ENCODE peak calls at places on chromosomes 5 and 9, in ten cellular contexts. One of them, this sample, is unnamed.
A peak's percentile ranks its signal among the peaks of the same experiment; 100 is the strongest.

GRCh38 chr9:134283111-134283515 is 43.1 kb upstream of the RXRA start:
- DNase-seq in germinal center: no peak
- DNase-seq in stimulated activated CD4-positive, alpha-beta T cell treated with anti-CD3 and anti-CD28 coated beads, Interleukin-1b, Interleukin-23, amount 100 ng/mL, for 1 hour: no peak
- DNase-seq in NCI-H748 treated with DMSO at 0.1 percent for 48 hours: no peak
- DNase-seq in activated naive CD8-positive, alpha-beta T cell treated with anti-CD3 and anti-CD28 coated beads, Interleukin-2, amount 50 U/mL, for 24 hours: no peak
- DNase-seq in A172: no peak
- DNase-seq in stomach: peak; percentile 91
- DNase-seq in stimulated activated CD8-positive, alpha-beta memory T cell treated with anti-CD3 and anti-CD28 coated beads, Interleukin-15, amount 100 ng/mL, for 48 hours: no peak
- DNase-seq in kidney tubule cell: no peak
- DNase-seq in RKO: no peak
- DNase-seq in this sample: peak; percentile 42

GRCh38 chr5:90503596-90503995 is 25.8 kb downstream of the LYSMD3 start:
- DNase-seq in germinal center: no peak
- DNase-seq in stimulated activated CD4-positive, alpha-beta T cell treated with anti-CD3 and anti-CD28 coated beads, Interleukin-1b, Interleukin-23, amount 100 ng/mL, for 1 hour: no peak
- DNase-seq in NCI-H748 treated with DMSO at 0.1 percent for 48 hours: no peak
- DNase-seq in activated naive CD8-positive, alpha-beta T cell treated with anti-CD3 and anti-CD28 coated beads, Interleukin-2, amount 50 U/mL, for 24 hours: no peak
- DNase-seq in A172: no peak
- DNase-seq in stomach: no peak
- DNase-seq in stimulated activated CD8-positive, alpha-beta memory T cell treated with anti-CD3 and anti-CD28 coated beads, Interleukin-15, amount 100 ng/mL, for 48 hours: no peak
- DNase-seq in kidney tubule cell: peak; percentile 10
- DNase-seq in RKO: no peak
- DNase-seq in this sample: no peak

GRCh38 chr9:29021632-29022031 is 1448.4 kb upstream of the C9orf72 start:
- DNase-seq in germinal center: no peak
- DNase-seq in stimulated activated CD4-positive, alpha-beta T cell treated with anti-CD3 and anti-CD28 coated beads, Interleukin-1b, Interleukin-23, amount 100 ng/mL, for 1 hour: no peak
- DNase-seq in NCI-H748 treated with DMSO at 0.1 percent for 48 hours: no peak
- DNase-seq in activated naive CD8-positive, alpha-beta T cell treated with anti-CD3 and anti-CD28 coated beads, Interleukin-2, amount 50 U/mL, for 24 hours: no peak
- DNase-seq in A172: no peak
- DNase-seq in stomach: no peak
- DNase-seq in stimulated activated CD8-positive, alpha-beta memory T cell treated with anti-CD3 and anti-CD28 coated beads, Interleukin-15, amount 100 ng/mL, for 48 hours: no peak
- DNase-seq in kidney tubule cell: no peak
- DNase-seq in RKO: no peak
- DNase-seq in this sample: no peak

GRCh38 chr5:9654886-9655285 is 24.7 kb upstream of the TAS2R1 start:
- DNase-seq in germinal center: no peak
- DNase-seq in stimulated activated CD4-positive, alpha-beta T cell treated with anti-CD3 and anti-CD28 coated beads, Interleukin-1b, Interleukin-23, amount 100 ng/mL, for 1 hour: no peak
- DNase-seq in NCI-H748 treated with DMSO at 0.1 percent for 48 hours: no peak
- DNase-seq in activated naive CD8-positive, alpha-beta T cell treated with anti-CD3 and anti-CD28 coated beads, Interleukin-2, amount 50 U/mL, for 24 hours: no peak
- DNase-seq in A172: no peak
- DNase-seq in stomach: no peak
- DNase-seq in stimulated activated CD8-positive, alpha-beta memory T cell treated with anti-CD3 and anti-CD28 coated beads, Interleukin-15, amount 100 ng/mL, for 48 hours: no peak
- DNase-seq in kidney tubule cell: no peak
- DNase-seq in RKO: no peak
- DNase-seq in this sample: no peak

GRCh38 chr9:133994359-133995011 is 2.4 kb upstream of the VAV2 start:
- DNase-seq in germinal center: peak; percentile 85
- DNase-seq in stimulated activated CD4-positive, alpha-beta T cell treated with anti-CD3 and anti-CD28 coated beads, Interleukin-1b, Interleukin-23, amount 100 ng/mL, for 1 hour: peak; percentile 41
- DNase-seq in NCI-H748 treated with DMSO at 0.1 percent for 48 hours: peak; percentile 52
- DNase-seq in activated naive CD8-positive, alpha-beta T cell treated with anti-CD3 and anti-CD28 coated beads, Interleukin-2, amount 50 U/mL, for 24 hours: peak; percentile 90
- DNase-seq in A172: peak; percentile 69
- DNase-seq in stomach: peak; percentile 83
- DNase-seq in stimulated activated CD8-positive, alpha-beta memory T cell treated with anti-CD3 and anti-CD28 coated beads, Interleukin-15, amount 100 ng/mL, for 48 hours: peak; percentile 60
- DNase-seq in kidney tubule cell: peak; percentile 70
- DNase-seq in RKO: peak; percentile 80
- DNase-seq in this sample: peak; percentile 58

GRCh38 chr9:95147452-95147851 is 170.1 kb downstream of the FANCC start:
- DNase-seq in germinal center: no peak
- DNase-seq in stimulated activated CD4-positive, alpha-beta T cell treated with anti-CD3 and anti-CD28 coated beads, Interleukin-1b, Interleukin-23, amount 100 ng/mL, for 1 hour: no peak
- DNase-seq in NCI-H748 treated with DMSO at 0.1 percent for 48 hours: no peak
- DNase-seq in activated naive CD8-positive, alpha-beta T cell treated with anti-CD3 and anti-CD28 coated beads, Interleukin-2, amount 50 U/mL, for 24 hours: no peak
- DNase-seq in A172: no peak
- DNase-seq in stomach: no peak
- DNase-seq in stimulated activated CD8-positive, alpha-beta memory T cell treated with anti-CD3 and anti-CD28 coated beads, Interleukin-15, amount 100 ng/mL, for 48 hours: no peak
- DNase-seq in kidney tubule cell: no peak
- DNase-seq in RKO: no peak
- DNase-seq in this sample: no peak

GRCh38 chr9:98848450-98849149 is 41.1 kb downstream of the GALNT12 start:
- DNase-seq in germinal center: peak; percentile 73
- DNase-seq in stimulated activated CD4-positive, alpha-beta T cell treated with anti-CD3 and anti-CD28 coated beads, Interleukin-1b, Interleukin-23, amount 100 ng/mL, for 1 hour: peak; percentile 36
- DNase-seq in NCI-H748 treated with DMSO at 0.1 percent for 48 hours: peak; percentile 73
- DNase-seq in activated naive CD8-positive, alpha-beta T cell treated with anti-CD3 and anti-CD28 coated beads, Interleukin-2, amount 50 U/mL, for 24 hours: peak; percentile 85
- DNase-seq in A172: peak; percentile 94
- DNase-seq in stomach: peak; percentile 93
- DNase-seq in stimulated activated CD8-positive, alpha-beta memory T cell treated with anti-CD3 and anti-CD28 coated beads, Interleukin-15, amount 100 ng/mL, for 48 hours: peak; percentile 55
- DNase-seq in kidney tubule cell: peak; percentile 99
- DNase-seq in RKO: peak; percentile 87
- DNase-seq in this sample: peak; percentile 68

GRCh38 chr5:67015577-67016290 is 180.9 kb downstream of the CD180 start:
- DNase-seq in germinal center: no peak
- DNase-seq in stimulated activated CD4-positive, alpha-beta T cell treated with anti-CD3 and anti-CD28 coated beads, Interleukin-1b, Interleukin-23, amount 100 ng/mL, for 1 hour: no peak
- DNase-seq in NCI-H748 treated with DMSO at 0.1 percent for 48 hours: peak; percentile 95
- DNase-seq in activated naive CD8-positive, alpha-beta T cell treated with anti-CD3 and anti-CD28 coated beads, Interleukin-2, amount 50 U/mL, for 24 hours: no peak
- DNase-seq in A172: peak; percentile 14
- DNase-seq in stomach: no peak
- DNase-seq in stimulated activated CD8-positive, alpha-beta memory T cell treated with anti-CD3 and anti-CD28 coated beads, Interleukin-15, amount 100 ng/mL, for 48 hours: no peak
- DNase-seq in kidney tubule cell: peak; percentile 63
- DNase-seq in RKO: peak; percentile 31
- DNase-seq in this sample: peak; percentile 21

GRCh38 chr9:126430124-126430523 is 103.5 kb downstream of the MVB12B start:
- DNase-seq in germinal center: no peak
- DNase-seq in stimulated activated CD4-positive, alpha-beta T cell treated with anti-CD3 and anti-CD28 coated beads, Interleukin-1b, Interleukin-23, amount 100 ng/mL, for 1 hour: no peak
- DNase-seq in NCI-H748 treated with DMSO at 0.1 percent for 48 hours: no peak
- DNase-seq in activated naive CD8-positive, alpha-beta T cell treated with anti-CD3 and anti-CD28 coated beads, Interleukin-2, amount 50 U/mL, for 24 hours: no peak
- DNase-seq in A172: no peak
- DNase-seq in stomach: no peak
- DNase-seq in stimulated activated CD8-positive, alpha-beta memory T cell treated with anti-CD3 and anti-CD28 coated beads, Interleukin-15, amount 100 ng/mL, for 48 hours: no peak
- DNase-seq in kidney tubule cell: no peak
- DNase-seq in RKO: no peak
- DNase-seq in this sample: no peak

GRCh38 chr5:116358911-116359418 is 215.7 kb downstream of the SEMA6A start:
- DNase-seq in germinal center: peak; percentile 70
- DNase-seq in stimulated activated CD4-positive, alpha-beta T cell treated with anti-CD3 and anti-CD28 coated beads, Interleukin-1b, Interleukin-23, amount 100 ng/mL, for 1 hour: no peak
- DNase-seq in NCI-H748 treated with DMSO at 0.1 percent for 48 hours: no peak
- DNase-seq in activated naive CD8-positive, alpha-beta T cell treated with anti-CD3 and anti-CD28 coated beads, Interleukin-2, amount 50 U/mL, for 24 hours: no peak
- DNase-seq in A172: no peak
- DNase-seq in stomach: no peak
- DNase-seq in stimulated activated CD8-positive, alpha-beta memory T cell treated with anti-CD3 and anti-CD28 coated beads, Interleukin-15, amount 100 ng/mL, for 48 hours: no peak
- DNase-seq in kidney tubule cell: no peak
- DNase-seq in RKO: no peak
- DNase-seq in this sample: no peak

GRCh38 chr5:73911761-73912393 is 285.9 kb downstream of the ARHGEF28 start:
- DNase-seq in germinal center: no peak
- DNase-seq in stimulated activated CD4-positive, alpha-beta T cell treated with anti-CD3 and anti-CD28 coated beads, Interleukin-1b, Interleukin-23, amount 100 ng/mL, for 1 hour: no peak
- DNase-seq in NCI-H748 treated with DMSO at 0.1 percent for 48 hours: peak; percentile 81
- DNase-seq in activated naive CD8-positive, alpha-beta T cell treated with anti-CD3 and anti-CD28 coated beads, Interleukin-2, amount 50 U/mL, for 24 hours: no peak
- DNase-seq in A172: no peak
- DNase-seq in stomach: no peak
- DNase-seq in stimulated activated CD8-positive, alpha-beta memory T cell treated with anti-CD3 and anti-CD28 coated beads, Interleukin-15, amount 100 ng/mL, for 48 hours: no peak
- DNase-seq in kidney tubule cell: no peak
- DNase-seq in RKO: no peak
- DNase-seq in this sample: peak; percentile 58

GRCh38 chr5:134374234-134374633 is 2.9 kb downstream of the UBE2B start:
- DNase-seq in germinal center: no peak
- DNase-seq in stimulated activated CD4-positive, alpha-beta T cell treated with anti-CD3 and anti-CD28 coated beads, Interleukin-1b, Interleukin-23, amount 100 ng/mL, for 1 hour: no peak
- DNase-seq in NCI-H748 treated with DMSO at 0.1 percent for 48 hours: no peak
- DNase-seq in activated naive CD8-positive, alpha-beta T cell treated with anti-CD3 and anti-CD28 coated beads, Interleukin-2, amount 50 U/mL, for 24 hours: no peak
- DNase-seq in A172: no peak
- DNase-seq in stomach: no peak
- DNase-seq in stimulated activated CD8-positive, alpha-beta memory T cell treated with anti-CD3 and anti-CD28 coated beads, Interleukin-15, amount 100 ng/mL, for 48 hours: no peak
- DNase-seq in kidney tubule cell: peak; percentile 11
- DNase-seq in RKO: no peak
- DNase-seq in this sample: no peak

GRCh38 chr9:36878986-36879982 is 154.8 kb downstream of the PAX5 start:
- DNase-seq in germinal center: no peak
- DNase-seq in stimulated activated CD4-positive, alpha-beta T cell treated with anti-CD3 and anti-CD28 coated beads, Interleukin-1b, Interleukin-23, amount 100 ng/mL, for 1 hour: no peak
- DNase-seq in NCI-H748 treated with DMSO at 0.1 percent for 48 hours: no peak
- DNase-seq in activated naive CD8-positive, alpha-beta T cell treated with anti-CD3 and anti-CD28 coated beads, Interleukin-2, amount 50 U/mL, for 24 hours: peak; percentile 24
- DNase-seq in A172: no peak
- DNase-seq in stomach: no peak
- DNase-seq in stimulated activated CD8-positive, alpha-beta memory T cell treated with anti-CD3 and anti-CD28 coated beads, Interleukin-15, amount 100 ng/mL, for 48 hours: no peak
- DNase-seq in kidney tubule cell: no peak
- DNase-seq in RKO: no peak
- DNase-seq in this sample: no peak

GRCh38 chr5:135869151-135869737 is 26.4 kb downstream of the IL9 start:
- DNase-seq in germinal center: no peak
- DNase-seq in stimulated activated CD4-positive, alpha-beta T cell treated with anti-CD3 and anti-CD28 coated beads, Interleukin-1b, Interleukin-23, amount 100 ng/mL, for 1 hour: no peak
- DNase-seq in NCI-H748 treated with DMSO at 0.1 percent for 48 hours: no peak
- DNase-seq in activated naive CD8-positive, alpha-beta T cell treated with anti-CD3 and anti-CD28 coated beads, Interleukin-2, amount 50 U/mL, for 24 hours: no peak
- DNase-seq in A172: no peak
- DNase-seq in stomach: no peak
- DNase-seq in stimulated activated CD8-positive, alpha-beta memory T cell treated with anti-CD3 and anti-CD28 coated beads, Interleukin-15, amount 100 ng/mL, for 48 hours: no peak
- DNase-seq in kidney tubule cell: no peak
- DNase-seq in RKO: no peak
- DNase-seq in this sample: no peak

GRCh38 chr9:35114921-35115341 is 731 bp downstream of the ATOSB start:
- DNase-seq in germinal center: peak; percentile 44
- DNase-seq in stimulated activated CD4-positive, alpha-beta T cell treated with anti-CD3 and anti-CD28 coated beads, Interleukin-1b, Interleukin-23, amount 100 ng/mL, for 1 hour: no peak
- DNase-seq in NCI-H748 treated with DMSO at 0.1 percent for 48 hours: peak; percentile 18
- DNase-seq in activated naive CD8-positive, alpha-beta T cell treated with anti-CD3 and anti-CD28 coated beads, Interleukin-2, amount 50 U/mL, for 24 hours: peak; percentile 41
- DNase-seq in A172: peak; percentile 35
- DNase-seq in stomach: peak; percentile 42
- DNase-seq in stimulated activated CD8-positive, alpha-beta memory T cell treated with anti-CD3 and anti-CD28 coated beads, Interleukin-15, amount 100 ng/mL, for 48 hours: no peak
- DNase-seq in kidney tubule cell: peak; percentile 67
- DNase-seq in RKO: peak; percentile 70
- DNase-seq in this sample: no peak

GRCh38 chr5:176542596-176543427 is 5.6 kb upstream of the RNF44 start:
- DNase-seq in germinal center: no peak
- DNase-seq in stimulated activated CD4-positive, alpha-beta T cell treated with anti-CD3 and anti-CD28 coated beads, Interleukin-1b, Interleukin-23, amount 100 ng/mL, for 1 hour: no peak
- DNase-seq in NCI-H748 treated with DMSO at 0.1 percent for 48 hours: no peak
- DNase-seq in activated naive CD8-positive, alpha-beta T cell treated with anti-CD3 and anti-CD28 coated beads, Interleukin-2, amount 50 U/mL, for 24 hours: no peak
- DNase-seq in A172: no peak
- DNase-seq in stomach: no peak
- DNase-seq in stimulated activated CD8-positive, alpha-beta memory T cell treated with anti-CD3 and anti-CD28 coated beads, Interleukin-15, amount 100 ng/mL, for 48 hours: no peak
- DNase-seq in kidney tubule cell: peak; percentile 38
- DNase-seq in RKO: no peak
- DNase-seq in this sample: no peak

GRCh38 chr5:19920761-19921160 is 67.2 kb downstream of the CDH18 start:
- DNase-seq in germinal center: no peak
- DNase-seq in stimulated activated CD4-positive, alpha-beta T cell treated with anti-CD3 and anti-CD28 coated beads, Interleukin-1b, Interleukin-23, amount 100 ng/mL, for 1 hour: no peak
- DNase-seq in NCI-H748 treated with DMSO at 0.1 percent for 48 hours: no peak
- DNase-seq in activated naive CD8-positive, alpha-beta T cell treated with anti-CD3 and anti-CD28 coated beads, Interleukin-2, amount 50 U/mL, for 24 hours: no peak
- DNase-seq in A172: no peak
- DNase-seq in stomach: no peak
- DNase-seq in stimulated activated CD8-positive, alpha-beta memory T cell treated with anti-CD3 and anti-CD28 coated beads, Interleukin-15, amount 100 ng/mL, for 48 hours: no peak
- DNase-seq in kidney tubule cell: no peak
- DNase-seq in RKO: peak; percentile 3
- DNase-seq in this sample: no peak

GRCh38 chr9:98315551-98316060 is 60.2 kb upstream of the TBC1D2 start:
- DNase-seq in germinal center: peak; percentile 93
- DNase-seq in stimulated activated CD4-positive, alpha-beta T cell treated with anti-CD3 and anti-CD28 coated beads, Interleukin-1b, Interleukin-23, amount 100 ng/mL, for 1 hour: peak; percentile 29
- DNase-seq in NCI-H748 treated with DMSO at 0.1 percent for 48 hours: peak; percentile 33
- DNase-seq in activated naive CD8-positive, alpha-beta T cell treated with anti-CD3 and anti-CD28 coated beads, Interleukin-2, amount 50 U/mL, for 24 hours: peak; percentile 82
- DNase-seq in A172: peak; percentile 90
- DNase-seq in stomach: peak; percentile 81
- DNase-seq in stimulated activated CD8-positive, alpha-beta memory T cell treated with anti-CD3 and anti-CD28 coated beads, Interleukin-15, amount 100 ng/mL, for 48 hours: peak; percentile 55
- DNase-seq in kidney tubule cell: peak; percentile 86
- DNase-seq in RKO: peak; percentile 82
- DNase-seq in this sample: peak; percentile 87

GRCh38 chr9:72622186-72622585 is 100.8 kb downstream of the TMC1 start:
- DNase-seq in germinal center: no peak
- DNase-seq in stimulated activated CD4-positive, alpha-beta T cell treated with anti-CD3 and anti-CD28 coated beads, Interleukin-1b, Interleukin-23, amount 100 ng/mL, for 1 hour: no peak
- DNase-seq in NCI-H748 treated with DMSO at 0.1 percent for 48 hours: no peak
- DNase-seq in activated naive CD8-positive, alpha-beta T cell treated with anti-CD3 and anti-CD28 coated beads, Interleukin-2, amount 50 U/mL, for 24 hours: no peak
- DNase-seq in A172: no peak
- DNase-seq in stomach: no peak
- DNase-seq in stimulated activated CD8-positive, alpha-beta memory T cell treated with anti-CD3 and anti-CD28 coated beads, Interleukin-15, amount 100 ng/mL, for 48 hours: no peak
- DNase-seq in kidney tubule cell: no peak
- DNase-seq in RKO: no peak
- DNase-seq in this sample: no peak

GRCh38 chr9:68715181-68715456 is 10.1 kb downstream of the PIP5K1B start:
- DNase-seq in germinal center: no peak
- DNase-seq in stimulated activated CD4-positive, alpha-beta T cell treated with anti-CD3 and anti-CD28 coated beads, Interleukin-1b, Interleukin-23, amount 100 ng/mL, for 1 hour: no peak
- DNase-seq in NCI-H748 treated with DMSO at 0.1 percent for 48 hours: no peak
- DNase-seq in activated naive CD8-positive, alpha-beta T cell treated with anti-CD3 and anti-CD28 coated beads, Interleukin-2, amount 50 U/mL, for 24 hours: no peak
- DNase-seq in A172: no peak
- DNase-seq in stomach: no peak
- DNase-seq in stimulated activated CD8-positive, alpha-beta memory T cell treated with anti-CD3 and anti-CD28 coated beads, Interleukin-15, amount 100 ng/mL, for 48 hours: no peak
- DNase-seq in kidney tubule cell: no peak
- DNase-seq in RKO: no peak
- DNase-seq in this sample: no peak

GRCh38 chr5:59340637-59341036 is 552.9 kb downstream of the PDE4D start:
- DNase-seq in germinal center: no peak
- DNase-seq in stimulated activated CD4-positive, alpha-beta T cell treated with anti-CD3 and anti-CD28 coated beads, Interleukin-1b, Interleukin-23, amount 100 ng/mL, for 1 hour: no peak
- DNase-seq in NCI-H748 treated with DMSO at 0.1 percent for 48 hours: no peak
- DNase-seq in activated naive CD8-positive, alpha-beta T cell treated with anti-CD3 and anti-CD28 coated beads, Interleukin-2, amount 50 U/mL, for 24 hours: no peak
- DNase-seq in A172: no peak
- DNase-seq in stomach: no peak
- DNase-seq in stimulated activated CD8-positive, alpha-beta memory T cell treated with anti-CD3 and anti-CD28 coated beads, Interleukin-15, amount 100 ng/mL, for 48 hours: no peak
- DNase-seq in kidney tubule cell: no peak
- DNase-seq in RKO: no peak
- DNase-seq in this sample: no peak

GRCh38 chr5:167050568-167051214 is 1240.8 kb upstream of the WWC1 start:
- DNase-seq in germinal center: no peak
- DNase-seq in stimulated activated CD4-positive, alpha-beta T cell treated with anti-CD3 and anti-CD28 coated beads, Interleukin-1b, Interleukin-23, amount 100 ng/mL, for 1 hour: no peak
- DNase-seq in NCI-H748 treated with DMSO at 0.1 percent for 48 hours: no peak
- DNase-seq in activated naive CD8-positive, alpha-beta T cell treated with anti-CD3 and anti-CD28 coated beads, Interleukin-2, amount 50 U/mL, for 24 hours: no peak
- DNase-seq in A172: peak; percentile 48
- DNase-seq in stomach: no peak
- DNase-seq in stimulated activated CD8-positive, alpha-beta memory T cell treated with anti-CD3 and anti-CD28 coated beads, Interleukin-15, amount 100 ng/mL, for 48 hours: no peak
- DNase-seq in kidney tubule cell: no peak
- DNase-seq in RKO: no peak
- DNase-seq in this sample: no peak

GRCh38 chr9:128078504-128079434 is 10.7 kb downstream of the SLC25A25 start:
- DNase-seq in germinal center: no peak
- DNase-seq in stimulated activated CD4-positive, alpha-beta T cell treated with anti-CD3 and anti-CD28 coated beads, Interleukin-1b, Interleukin-23, amount 100 ng/mL, for 1 hour: no peak
- DNase-seq in NCI-H748 treated with DMSO at 0.1 percent for 48 hours: no peak
- DNase-seq in activated naive CD8-positive, alpha-beta T cell treated with anti-CD3 and anti-CD28 coated beads, Interleukin-2, amount 50 U/mL, for 24 hours: no peak
- DNase-seq in A172: peak; percentile 93
- DNase-seq in stomach: peak; percentile 48
- DNase-seq in stimulated activated CD8-positive, alpha-beta memory T cell treated with anti-CD3 and anti-CD28 coated beads, Interleukin-15, amount 100 ng/mL, for 48 hours: no peak
- DNase-seq in kidney tubule cell: peak; percentile 84
- DNase-seq in RKO: no peak
- DNase-seq in this sample: no peak

GRCh38 chr9:93652604-93653592 is 76.5 kb downstream of the PHF2 start:
- DNase-seq in germinal center: no peak
- DNase-seq in stimulated activated CD4-positive, alpha-beta T cell treated with anti-CD3 and anti-CD28 coated beads, Interleukin-1b, Interleukin-23, amount 100 ng/mL, for 1 hour: no peak
- DNase-seq in NCI-H748 treated with DMSO at 0.1 percent for 48 hours: no peak
- DNase-seq in activated naive CD8-positive, alpha-beta T cell treated with anti-CD3 and anti-CD28 coated beads, Interleukin-2, amount 50 U/mL, for 24 hours: no peak
- DNase-seq in A172: no peak
- DNase-seq in stomach: no peak
- DNase-seq in stimulated activated CD8-positive, alpha-beta memory T cell treated with anti-CD3 and anti-CD28 coated beads, Interleukin-15, amount 100 ng/mL, for 48 hours: no peak
- DNase-seq in kidney tubule cell: no peak
- DNase-seq in RKO: no peak
- DNase-seq in this sample: no peak

This sample was measured in NCI-H1436.